ENCODE peak calls at places on chromosomes 11 and 22, in four cellular contexts. C, X, G and Z are unnamed samples.

GRCh38 chr11:106286881-106287504 is 209.5 kb downstream of the AASDHPPT start:
- DNase-seq in G (no peak), X (no peak), C (no peak), Z (no peak)

GRCh38 chr11:74820763-74821162 is 72.1 kb downstream of the RNF169 start:
- DNase-seq in C (no peak), X (peak), G (no peak), Z (no peak)

GRCh38 chr22:38350444-38351359 is 33.5 kb upstream of the CSNK1E start:
- DNase-seq in C (peak), G (no peak), X (no peak), Z (no peak)

GRCh38 chr11:32434387-32435151 is 770 bp downstream of the WT1 start:
- DNase-seq in G (no peak), C (peak), X (peak), Z (no peak)

GRCh38 chr11:72652871-72653615 is 21.2 kb downstream of the PDE2A start:
- DNase-seq in G (peak), X (no peak), C (no peak), Z (no peak)

GRCh38 chr11:44754876-44755552 is 28.3 kb downstream of the TSPAN18 start:
- DNase-seq in G (no peak), X (no peak), C (no peak), Z (no peak)

GRCh38 chr11:34957606-34958005 is 41.2 kb downstream of the PDHX start:
- DNase-seq in X (no peak), C (no peak), G (no peak), Z (no peak)

GRCh38 chr22:44479662-44480061 is 18.4 kb downstream of the RTL6 start:
- DNase-seq in C (no peak), X (no peak), G (no peak), Z (no peak)

GRCh38 chr11:120130176-120130980 is 7.5 kb downstream of the TRIM29 start:
- DNase-seq in G (no peak), X (no peak), C (peak), Z (no peak)

GRCh38 chr11:11577932-11578331 is 43.9 kb downstream of the GALNT18 start:
- DNase-seq in C (no peak), G (no peak), X (no peak), Z (no peak)

GRCh38 chr11:67211656-67212436 is 54.4 kb upstream of the GRK2 start:
- DNase-seq in C (no peak), G (no peak), X (no peak), Z (no peak)

GRCh38 chr11:61923166-61924015 is 6.0 kb upstream of the RAB3IL1 start:
- DNase-seq in X (peak), C (peak), G (no peak), Z (no peak)

GRCh38 chr11:12052676-12053605 is 44.5 kb upstream of the DKK3 start:
- DNase-seq in C (no peak), G (no peak), X (no peak), Z (peak)

GRCh38 chr22:46756097-46756496 is 6.4 kb upstream of the TBC1D22A start:
- DNase-seq in X (no peak), G (no peak), C (no peak), Z (no peak)

GRCh38 chr11:17954395-17955252 is 58.2 kb downstream of the SERGEF start:
- DNase-seq in G (no peak), X (no peak), C (no peak), Z (no peak)

GRCh38 chr11:64040684-64041267 is 5.0 kb downstream of the FLRT1 start:
- DNase-seq in C (no peak), G (no peak), X (no peak), Z (peak)

GRCh38 chr11:116638463-116638862 is 134.3 kb downstream of the BUD13 start:
- DNase-seq in G (no peak), C (no peak), X (no peak), Z (no peak)

GRCh38 chr11:117415358-117415896 is 87.8 kb downstream of the CEP164 start:
- DNase-seq in G (no peak), C (no peak), X (no peak), Z (no peak)

GRCh38 chr11:44861829-44862545 is 88.7 kb downstream of the TP53I11 start:
- DNase-seq in C (peak), X (peak), G (peak), Z (peak)

GRCh38 chr11:86115542-86116385 is 46.9 kb upstream of the PICALM start:
- DNase-seq in G (no peak), X (no peak), C (no peak), Z (peak)

GRCh38 chr11:11701070-11701469 is 79.3 kb upstream of the GALNT18 start:
- DNase-seq in C (no peak), X (no peak), G (no peak), Z (no peak)

DNA sequence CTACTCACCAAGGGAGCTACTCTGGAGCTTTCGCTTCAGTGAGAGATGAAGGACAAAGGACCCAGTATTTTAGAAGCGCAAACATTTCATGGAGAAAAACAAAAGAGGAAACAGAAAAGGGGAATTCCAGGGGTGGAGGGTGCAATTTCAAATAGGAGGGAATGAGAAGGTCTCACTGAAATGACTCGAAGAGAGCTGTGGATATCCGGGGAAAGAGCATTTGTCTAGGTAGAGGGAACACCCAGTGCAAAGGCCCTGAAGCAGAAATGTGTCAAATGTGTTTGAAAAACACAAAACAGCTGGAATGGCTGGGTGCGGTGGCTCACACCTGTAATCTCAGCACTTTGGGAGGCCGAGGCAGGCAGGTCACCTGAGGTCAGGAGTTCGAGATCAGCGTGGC is 2.4 kb downstream of the RPS19BP1 start:
- DNase-seq in G (no peak), X (no peak), C (no peak), Z (no peak)
- H3K4me3 ChIP-seq in G (no peak), X (no peak), C (no peak), Z (peak)

DNA sequence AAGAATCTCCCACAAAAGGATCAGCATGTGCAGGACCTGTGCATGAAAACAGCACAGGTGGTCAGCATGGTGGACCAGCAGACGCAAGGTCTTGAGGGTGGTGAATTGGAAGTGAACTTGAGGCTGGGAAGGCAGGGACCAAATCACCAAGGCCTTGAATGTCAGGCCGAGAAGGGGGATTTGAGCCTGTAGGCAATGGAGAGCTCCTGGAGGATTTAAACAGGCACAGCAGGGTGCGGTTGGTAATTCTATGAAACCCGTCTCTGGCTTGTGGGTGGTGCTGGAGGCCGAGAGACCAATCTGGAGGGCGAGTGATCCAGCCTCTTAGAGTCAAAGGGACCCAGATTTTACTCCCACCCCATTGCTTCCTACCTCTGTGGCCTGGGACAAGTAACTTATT is 2.4 kb downstream of the TSKU start:
- DNase-seq in C (no peak), X (no peak), G (no peak), Z (no peak)
- H3K4me3 ChIP-seq in C (peak), X (no peak), G (no peak), Z (no peak)

GRCh38 chr22:22742641-22743040 is 98.2 kb downstream of the GGTLC2 start:
- DNase-seq in C (no peak), X (no peak), G (no peak), Z (no peak)

GRCh38 chr22:22745225-22746060 is 101.0 kb downstream of the GGTLC2 start:
- DNase-seq in G (peak), X (peak), C (no peak), Z (peak)

GRCh38 chr22:22746061-22746962 is 101.9 kb downstream of the GGTLC2 start:
- DNase-seq in G (no peak), C (no peak), X (no peak), Z (no peak)

GRCh38 chr22:22743128-22743760 is 98.8 kb downstream of the GGTLC2 start:
- DNase-seq in X (no peak), G (no peak), C (no peak), Z (no peak)

DNA sequence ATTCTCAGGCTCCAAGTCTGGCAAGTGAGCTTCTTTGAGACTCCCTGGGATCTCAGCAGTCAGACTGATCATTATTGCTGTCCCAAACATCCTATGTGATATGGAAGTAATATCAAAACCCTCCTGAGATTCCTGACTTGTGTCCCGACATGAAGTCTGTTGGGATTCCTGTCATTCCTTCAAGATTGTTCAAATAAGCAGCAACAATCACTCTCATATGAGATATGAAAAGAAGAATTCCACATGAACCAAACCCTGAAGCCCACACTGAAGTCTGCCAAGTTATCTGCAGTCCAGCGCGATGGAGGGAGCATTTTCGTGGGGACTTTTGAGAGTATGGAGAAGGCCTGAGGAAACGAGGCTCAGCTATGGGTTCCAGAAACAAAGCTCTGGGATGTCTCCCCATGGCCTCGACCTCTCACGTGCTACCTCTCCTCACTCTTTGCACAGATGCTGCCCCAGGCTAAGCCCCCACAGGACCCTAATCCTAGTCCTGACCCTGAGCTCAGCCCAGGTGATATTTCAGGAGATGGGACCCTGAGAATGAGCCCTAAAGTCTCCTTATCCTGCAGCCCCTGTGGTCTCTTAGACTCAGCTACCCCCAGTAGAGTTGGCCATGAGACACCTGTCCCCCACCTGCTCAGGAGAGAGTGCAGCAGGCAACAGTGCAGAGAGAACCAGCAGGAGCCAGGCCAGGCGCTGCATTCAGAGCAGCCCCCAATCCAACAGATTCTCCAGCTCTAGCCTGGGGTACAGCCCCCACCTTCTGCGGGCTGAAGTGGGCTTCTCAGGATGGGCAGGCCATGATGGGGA is 100.2 kb downstream of the GGTLC2 start:
- DNase-seq in G (no peak), X (no peak), C (no peak), Z (no peak)
- H3K4me3 ChIP-seq in G (no peak), X (no peak), C (no peak), Z (no peak)

GRCh38 chr22:12601870-12602779 is 2925.9 kb upstream of the OR11H1 start:
- DNase-seq in X (no peak), G (no peak), C (peak), Z (no peak)
- H3K4me3 ChIP-seq in X (peak), G (no peak), C (peak), Z (no peak)

DNA sequence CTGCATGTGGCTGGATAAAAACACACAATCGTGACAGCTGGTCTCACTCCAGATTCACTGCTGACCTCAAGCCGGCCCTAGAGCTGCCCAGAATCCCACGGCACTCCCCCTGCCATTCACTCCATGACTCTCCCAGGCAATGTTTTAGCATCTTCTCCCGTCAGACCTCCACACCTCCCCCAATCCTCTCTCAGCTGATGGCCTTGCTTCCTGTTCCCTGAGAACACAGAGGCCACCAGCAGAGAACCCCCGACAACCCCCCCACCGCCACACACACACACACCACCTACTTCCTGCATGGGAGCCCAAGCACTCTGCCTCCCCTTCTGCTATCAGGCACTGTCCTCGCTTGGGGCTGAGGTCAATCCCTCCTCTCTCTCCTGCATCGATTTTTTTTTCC is 9.3 kb downstream of the TNKS1BP1 start:
- DNase-seq in C (peak), G (peak), X (peak), Z (no peak)
- H3K4me3 ChIP-seq in C (no peak), G (no peak), X (no peak), Z (no peak)

GRCh38 chr22:22398530-22399327 is 109.8 kb downstream of the ZNF280B start:
- DNase-seq in C (no peak), X (no peak), G (no peak), Z (no peak)
- H3K4me3 ChIP-seq in C (no peak), X (no peak), G (no peak), Z (no peak)

DNA sequence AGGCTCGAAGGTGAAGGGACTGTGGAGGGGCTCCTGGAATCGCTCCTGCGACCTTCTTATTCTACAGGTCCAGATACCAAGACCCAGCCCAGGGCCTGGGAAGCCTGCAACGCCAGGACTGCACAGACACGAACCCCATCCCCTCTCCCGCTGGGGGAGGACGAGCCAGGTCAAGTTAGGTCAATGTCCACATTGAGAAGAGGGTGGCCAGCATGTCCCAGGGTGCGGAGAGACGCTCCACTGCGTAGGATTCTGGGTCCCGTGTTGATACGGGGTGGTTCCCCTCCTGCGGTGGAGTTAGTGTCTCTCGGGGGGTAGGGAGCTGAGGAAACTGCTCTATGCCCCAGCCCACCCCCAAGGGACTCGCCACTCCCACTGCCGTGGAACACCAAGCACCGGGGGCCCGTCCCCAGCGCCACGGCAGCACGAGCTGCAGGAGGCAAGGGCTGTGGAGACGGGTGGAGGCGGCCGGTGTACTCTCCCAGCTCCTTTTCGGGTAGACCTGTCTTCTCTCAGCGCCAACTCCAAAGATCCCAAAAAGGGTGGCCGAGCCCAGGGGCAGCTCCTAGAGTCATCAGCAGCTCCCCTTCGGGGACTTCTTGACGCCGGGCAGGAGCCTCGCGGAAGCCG is 1.6 kb downstream of the GSC2 start:
- DNase-seq in C (no peak), G (no peak), X (no peak), Z (no peak)
- H3K4me3 ChIP-seq in C (no peak), G (no peak), X (no peak), Z (no peak)

DNA sequence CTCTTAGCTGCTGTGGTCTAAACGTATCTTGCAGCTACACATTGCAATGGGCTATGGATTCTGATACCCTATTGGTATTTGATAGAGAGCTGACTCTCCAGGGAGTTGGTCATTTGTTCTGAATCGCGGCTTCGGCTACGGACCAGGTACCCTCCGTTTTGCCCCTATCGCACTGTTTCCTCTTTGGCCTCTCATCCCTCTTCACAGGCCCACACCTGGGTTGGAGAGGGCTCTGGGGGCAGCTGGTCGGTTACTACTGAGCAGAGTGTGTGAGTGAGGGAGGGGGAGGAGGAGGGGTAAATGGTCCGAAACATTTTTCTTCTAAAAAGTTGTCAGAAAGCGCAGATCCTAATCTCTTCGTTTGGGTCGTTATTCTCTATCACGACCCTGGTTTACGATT is 48.8 kb upstream of the HSD17B12 start:
- DNase-seq in X (no peak), C (no peak), G (no peak), Z (no peak)
- H3K4me3 ChIP-seq in X (no peak), C (no peak), G (no peak), Z (no peak)

DNA sequence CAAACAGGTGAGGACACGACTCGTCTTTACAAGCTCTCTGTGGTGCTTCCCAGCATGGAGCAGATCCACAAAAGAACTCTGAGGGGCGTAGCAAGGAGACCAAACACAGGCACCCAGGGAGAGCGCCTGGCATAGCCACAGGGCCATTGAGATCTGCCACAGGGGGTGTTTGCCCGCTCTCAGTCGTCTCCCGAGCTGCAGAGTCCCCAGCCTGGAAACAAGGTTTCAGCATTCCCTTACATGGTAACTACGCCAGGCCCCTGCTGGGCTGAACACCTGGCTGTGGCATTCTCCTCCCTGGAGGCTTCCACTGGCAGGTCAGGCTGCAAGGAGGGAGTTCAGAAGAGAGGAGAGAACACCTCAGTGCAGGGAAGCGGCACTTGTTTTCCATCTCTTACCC is 962.1 kb downstream of the NTM start:
- DNase-seq in X (no peak), C (no peak), G (no peak), Z (no peak)
- H3K4me3 ChIP-seq in X (no peak), C (no peak), G (no peak), Z (no peak)

GRCh38 chr22:30296324-30296723 is 7.0 kb upstream of the CASTOR1 start:
- DNase-seq in G (no peak), C (no peak), X (no peak), Z (no peak)

GRCh38 chr22:30297276-30298004 is 8.1 kb upstream of the CASTOR1 start:
- DNase-seq in X (no peak), C (no peak), G (no peak), Z (no peak)

GRCh38 chr22:30296851-30297250 is 7.5 kb upstream of the CASTOR1 start:
- DNase-seq in C (no peak), X (no peak), G (no peak), Z (no peak)

GRCh38 chr22:30299322-30299721 is 10.0 kb upstream of the CASTOR1 start:
- DNase-seq in C (no peak), X (no peak), G (no peak), Z (no peak)

GRCh38 chr22:30298005-30298701 is 8.8 kb upstream of the CASTOR1 start:
- DNase-seq in G (no peak), C (no peak), X (no peak), Z (no peak)
- H3K4me3 ChIP-seq in G (no peak), C (no peak), X (no peak), Z (no peak)